ENCODE peak calls at places on chromosomes 16 and 17, in five cellular contexts. R, Q, J, D and B are unnamed samples.

GRCh38 chr16:10641555-10641952 is 53.2 kb downstream of the TEKT5 start:
- DNase-seq in Q (no peak), R (no peak), J (no peak), D (no peak), B (no peak)

GRCh38 chr16:565420-566330 is 1.1 kb upstream of the NHLRC4 start:
- DNase-seq in D (no peak), J (no peak), R (peak; percentile 50), Q (peak; percentile 62), B (no peak)

GRCh38 chr16:56422896-56423441 is 2.4 kb downstream of the AMFR start:
- DNase-seq in D (no peak), Q (no peak), J (no peak), R (no peak), B (no peak)

GRCh38 chr17:80663783-80664206 is 119.2 kb downstream of the RPTOR start:
- DNase-seq in J (no peak), Q (peak; percentile 29), R (peak; percentile 24), D (peak; percentile 45), B (no peak)

GRCh38 chr17:49629447-49629846 is 48.5 kb downstream of the SPOP start:
- DNase-seq in J (no peak), D (no peak), R (no peak), Q (peak; percentile 21), B (no peak)

GRCh38 chr17:9211133-9211765 is 189.9 kb downstream of the NTN1 start:
- DNase-seq in Q (no peak), R (no peak), J (no peak), D (no peak), B (no peak)

GRCh38 chr16:71855937-71856662 is 10.3 kb downstream of the ATXN1L start:
- DNase-seq in Q (no peak), J (no peak), D (peak; percentile 16), R (no peak), B (no peak)

GRCh38 chr16:85634747-85635544 is 21.8 kb downstream of the GSE1 start:
- DNase-seq in D (no peak), J (no peak), R (no peak), Q (no peak), B (no peak)

GRCh38 chr17:40122944-40123810 is 1.4 kb downstream of the MSL1 start:
- DNase-seq in Q (peak; percentile 52), J (peak; percentile 73), R (peak; percentile 72), D (peak; percentile 58), B (no peak)

GRCh38 chr17:39753514-39754160 is 15.9 kb downstream of the GRB7 start:
- DNase-seq in Q (no peak), J (peak; percentile 67), R (peak; percentile 79), D (no peak), B (no peak)

GRCh38 chr17:79852748-79853147 is 13.5 kb upstream of the CBX4 start:
- DNase-seq in D (peak; percentile 19), Q (peak; percentile 30), R (no peak), J (no peak), B (no peak)

GRCh38 chr16:70258065-70258464 is 6.3 kb upstream of the EXOSC6 start:
- DNase-seq in R (no peak), D (no peak), J (no peak), Q (no peak), B (no peak)

GRCh38 chr16:51445250-51445649 is 294.2 kb upstream of the SALL1 start:
- DNase-seq in Q (no peak), R (no peak), J (no peak), D (no peak), B (no peak)

GRCh38 chr17:57124053-57124452 is 39.0 kb downstream of the AKAP1 start:
- DNase-seq in J (no peak), R (no peak), Q (no peak), D (no peak), B (no peak)

GRCh38 chr17:17034496-17035066 is 7.7 kb upstream of the MPRIP start:
- DNase-seq in R (no peak), J (no peak), Q (no peak), D (no peak), B (no peak)

GRCh38 chr17:81708739-81709185 is 3.3 kb upstream of the SLC25A10 start:
- DNase-seq in R (no peak), J (no peak), Q (no peak), D (no peak), B (no peak)

GRCh38 chr17:39988206-39988810 is 7.7 kb downstream of the PSMD3 start:
- DNase-seq in D (no peak), J (no peak), Q (no peak), R (no peak), B (no peak)

GRCh38 chr17:74981979-74982662 is 5.3 kb upstream of the CDR2L start:
- DNase-seq in J (peak; percentile 75), Q (peak; percentile 44), R (peak; percentile 92), D (peak; percentile 76), B (no peak)

GRCh38 chr16:50093607-50094570 is 28.1 kb downstream of the HEATR3 start:
- DNase-seq in R (no peak), J (peak; percentile 48), D (peak; percentile 48), Q (peak; percentile 24), B (no peak)

GRCh38 chr16:17330019-17330570 is 140.7 kb downstream of the XYLT1 start:
- DNase-seq in Q (no peak), R (no peak), D (no peak), J (no peak), B (no peak)

GRCh38 chr16:82045471-82046178 is 10.6 kb downstream of the HSD17B2 start:
- DNase-seq in R (no peak), Q (no peak), D (no peak), J (no peak), B (no peak)

DNA sequence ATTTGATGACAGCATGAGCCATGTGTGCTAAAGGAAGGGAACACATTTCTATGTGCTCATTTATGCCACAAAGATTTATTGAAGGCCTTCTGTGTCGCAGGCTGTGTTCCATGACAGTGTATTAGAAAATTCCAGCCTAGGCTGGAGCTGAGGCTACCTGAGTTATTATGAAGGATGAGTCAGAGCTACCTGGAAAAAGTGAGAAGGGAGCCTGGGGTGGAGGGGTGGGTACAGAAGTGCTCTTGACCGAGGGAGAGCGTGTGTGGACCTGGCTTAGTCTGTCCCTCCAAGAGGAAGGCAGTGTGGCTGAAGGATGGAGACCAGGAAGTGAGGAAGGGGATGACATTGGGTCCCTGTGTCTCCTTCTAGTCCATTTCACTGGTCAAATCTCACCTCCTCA is 98.3 kb downstream of the N4BP1 start:
- DNase-seq in J (no peak), Q (no peak), R (no peak), D (no peak), B (no peak)
- TF ChIP-seq CTCF in J (no peak), Q (no peak), R (no peak), D (no peak), B (no peak)

GRCh38 chr17:48022906-48023305 is 14.7 kb downstream of the COPZ2 start:
- DNase-seq in D (no peak), J (no peak), R (no peak), Q (no peak), B (no peak)
- H3K4me3 ChIP-seq in D (no peak overlapping the region), J (no peak overlapping the region), R (no peak overlapping the region), Q (no peak overlapping the region), B (no peak overlapping the region)

DNA sequence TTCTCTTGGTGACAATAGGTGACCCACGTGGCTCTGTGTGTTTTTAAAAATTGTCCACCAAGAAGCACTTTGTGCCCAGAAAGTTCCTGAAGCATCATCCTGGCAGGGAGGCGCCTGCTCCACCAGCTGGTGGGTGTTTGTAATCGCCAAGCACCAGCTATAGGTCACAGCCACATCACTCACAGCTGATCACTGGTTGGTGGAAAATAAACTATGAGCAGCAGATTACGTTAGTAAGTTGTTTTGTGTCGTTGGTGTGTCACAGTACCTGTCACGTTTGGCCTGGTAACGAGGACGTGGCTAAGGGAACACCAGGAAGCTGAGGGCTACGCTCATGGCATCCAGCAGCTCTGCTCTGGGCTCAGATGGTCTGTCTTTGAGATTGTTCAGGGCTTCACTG is 10.1 kb downstream of the MRM3 start:
- DNase-seq in Q (no peak), J (no peak), R (no peak), D (peak; percentile 58), B (no peak)
- TF ChIP-seq CTCF in Q (no peak), J (no peak), R (no peak), D (no peak), B (peak; percentile 18)

GRCh38 chr16:75836377-75837010 is 110.2 kb upstream of the CPHXL start:
- DNase-seq in J (no peak), R (peak; percentile 7), Q (no peak), D (no peak), B (no peak)

GRCh38 chr16:75837681-75838080 is 111.4 kb upstream of the CPHXL start:
- DNase-seq in J (no peak), D (no peak), Q (no peak), R (no peak), B (no peak)

DNA sequence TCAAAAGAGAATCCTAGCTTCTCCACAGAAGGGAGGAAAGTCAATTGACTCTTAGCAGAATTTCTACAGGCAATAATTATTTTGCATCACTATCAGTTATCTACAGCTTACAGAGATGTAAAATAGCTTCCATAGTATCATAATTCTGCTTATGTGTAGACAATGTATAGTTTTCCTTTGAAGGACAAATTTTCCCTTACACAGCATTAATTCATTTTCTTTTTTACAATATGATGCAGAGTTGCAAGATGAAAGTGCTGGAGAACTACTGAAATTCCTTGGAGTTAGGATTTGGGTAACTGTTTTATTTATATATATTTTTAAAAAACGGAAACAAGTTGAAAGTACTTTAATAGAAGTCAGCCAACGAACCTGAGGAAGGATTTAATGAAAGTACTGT is 111.0 kb upstream of the CPHXL start:
- DNase-seq in R (no peak), D (no peak), Q (no peak), J (no peak), B (no peak)
- H3K4me3 ChIP-seq in R (no peak overlapping the region), D (no peak overlapping the region), Q (no peak overlapping the region), J (no peak overlapping the region), B (no peak overlapping the region)

DNA sequence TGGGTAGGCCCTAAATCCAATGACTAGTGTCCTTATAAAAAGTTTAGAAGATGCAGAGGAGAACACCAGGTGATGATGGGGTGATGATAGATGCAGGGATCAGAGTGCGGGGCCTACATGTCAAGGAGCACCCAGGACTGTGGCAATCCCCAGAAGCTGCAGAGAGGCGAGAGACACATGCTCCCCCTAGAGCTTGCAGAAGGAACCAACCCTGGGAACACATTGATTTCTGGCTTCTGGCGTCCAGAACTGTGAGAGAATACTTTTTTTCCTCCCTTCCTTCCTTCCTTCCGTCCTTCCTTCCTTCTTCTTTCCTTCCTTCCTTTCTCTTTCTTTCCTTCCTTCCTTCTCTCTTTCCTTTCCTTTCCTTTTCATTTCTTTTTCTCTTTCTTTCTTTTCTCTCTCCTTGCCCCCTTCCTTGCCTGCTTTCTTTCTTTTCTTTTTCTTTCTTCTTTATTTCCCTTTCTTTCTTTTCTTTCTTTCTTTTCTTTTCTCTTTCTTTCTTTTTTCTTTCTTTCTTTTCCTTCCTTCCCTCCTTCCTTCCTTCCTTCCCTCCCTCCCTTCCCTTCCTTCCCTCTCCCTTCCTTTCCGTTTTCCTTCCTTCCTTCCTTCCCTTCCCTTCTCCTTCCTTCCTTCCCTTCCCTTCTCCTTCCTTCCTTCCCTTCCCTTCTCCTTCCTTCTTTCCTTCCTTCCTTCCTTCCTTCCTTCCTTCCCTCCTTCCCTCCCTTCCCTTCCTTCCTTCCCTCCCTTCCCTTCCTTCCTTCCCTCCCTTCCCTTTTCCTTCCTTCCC is 134.3 kb downstream of the HAPSTR1 start:
- DNase-seq in D (no peak), Q (no peak), J (no peak), R (peak; percentile 11), B (no peak)
- TF ChIP-seq CTCF in D (peak; percentile 23), Q (no peak), J (peak; percentile 17), R (no peak), B (peak; percentile 39)

GRCh38 chr17:78126895-78127239 is 1.7 kb downstream of the TMC6 start:
- DNase-seq in Q (no peak), J (no peak), D (no peak), R (no peak), B (no peak)
- H3K4me3 ChIP-seq in Q (no peak overlapping the region), J (peak overlapping the region; percentile 93), D (no peak overlapping the region), R (no peak overlapping the region), B (peak overlapping the region; percentile 71)